ENCODE peak calls at places on chromosomes 7 and 10, in four cellular contexts. W is Peyer's patch, P is PC-3, K is SK-N-SH. V is an unnamed sample. For H3K36me3, the result is how much of the 10 kb centered on the place peaks cover.

GRCh38 chr10:117442521-117442920 is 67.3 kb upstream of the PDZD8 start:
- DNase-seq in W (no peak), K (no peak), P (no peak), V (no peak)

GRCh38 chr7:8035190-8035589 is 66.6 kb downstream of the GLCCI1 start:
- DNase-seq in W (no peak), P (no peak), K (no peak), V (no peak)

GRCh38 chr10:77834943-77835668 is 91.4 kb downstream of the DLG5 start:
- DNase-seq in P (no peak), K (no peak), W (no peak), V (no peak)

GRCh38 chr10:10256860-10257259 is 760.8 kb upstream of the CELF2 start:
- DNase-seq in P (no peak), K (no peak), W (no peak), V (no peak)

GRCh38 chr7:10845225-10845624 is 128.4 kb upstream of the PHF14 start:
- DNase-seq in P (no peak), W (no peak), K (no peak), V (no peak)

GRCh38 chr10:60465801-60466200 is 76.1 kb upstream of the ANK3 start:
- DNase-seq in W (no peak), K (no peak), P (peak), V (no peak)

GRCh38 chr10:99966306-99966705 is 43.4 kb downstream of the DNMBP start:
- DNase-seq in K (peak), W (no peak), P (peak), V (peak)

GRCh38 chr10:99612167-99612831 is 7.9 kb downstream of the SLC25A28 start:
- DNase-seq in W (no peak), P (peak), K (peak), V (no peak)

GRCh38 chr10:13859979-13860619 is 273.3 kb downstream of the PRPF18 start:
- DNase-seq in P (no peak), W (no peak), K (no peak), V (no peak)

GRCh38 chr10:118207470-118208007 is 134.6 kb downstream of the FAM204A start:
- DNase-seq in K (no peak), W (no peak), P (no peak), V (no peak)

GRCh38 chr7:79287976-79288375 is 165.5 kb downstream of the MAGI2 start:
- DNase-seq in K (no peak), P (no peak), W (no peak), V (no peak)

GRCh38 chr10:11165591-11166543 is 148.2 kb downstream of the CELF2 start:
- DNase-seq in W (peak), K (peak), P (no peak), V (no peak)

GRCh38 chr7:116772423-116772852 is 89.9 kb upstream of the CAPZA2 start:
- DNase-seq in K (no peak), W (no peak), P (peak), V (no peak)

GRCh38 chr7:24971333-24972165 is 8.4 kb downstream of the OSBPL3 start:
- DNase-seq in K (peak), P (peak), W (no peak), V (peak)

DNA sequence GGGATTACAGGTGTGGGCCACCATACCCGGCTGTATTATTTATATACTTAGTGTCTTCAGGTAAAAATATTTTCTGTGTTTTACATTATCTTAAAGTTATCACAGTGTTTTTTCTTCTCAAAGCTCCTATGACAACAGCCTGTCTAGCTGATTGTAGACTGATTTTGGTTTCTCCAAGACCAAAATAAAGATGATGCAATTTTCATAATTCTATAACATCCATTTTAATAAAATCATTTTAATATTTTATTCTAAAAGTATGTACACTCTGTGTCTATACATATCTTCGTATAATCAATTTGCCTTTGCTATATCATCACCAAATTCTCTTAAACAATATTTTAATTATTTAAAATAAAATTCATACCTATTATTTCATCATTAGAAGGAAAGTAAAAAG is 108.6 kb downstream of the TRIM24 start:
- DNase-seq in K (no peak), W (no peak), P (no peak), V (no peak)
- H3K36me3 ChIP-seq in K (half or more), W (under half), P (under half), V (half or more)

GRCh38 chr10:71429929-71430328 is 33.2 kb downstream of the CDH23 start:
- DNase-seq in K (peak), P (no peak), W (no peak), V (peak)
- TF ChIP-seq CTCF in K (peak), P (no peak), W (no peak), V (no peak)

GRCh38 chr7:71220210-71220695 is 88.3 kb downstream of the GALNT17 start:
- DNase-seq in P (no peak), W (no peak), K (no peak), V (no peak)
- H3K36me3 ChIP-seq in P (under half), W (under half), K (under half), V (under half)

GRCh38 chr10:107139237-107139636 is 25.3 kb downstream of the SORCS1 start:
- DNase-seq in K (no peak), W (no peak), P (no peak), V (no peak)

GRCh38 chr10:107148906-107149305 is 15.6 kb downstream of the SORCS1 start:
- DNase-seq in P (no peak), W (no peak), K (no peak), V (no peak)

GRCh38 chr10:107141539-107142061 is 22.9 kb downstream of the SORCS1 start:
- DNase-seq in K (no peak), P (no peak), W (no peak), V (no peak)

GRCh38 chr10:107144490-107144889 is 20.0 kb downstream of the SORCS1 start:
- DNase-seq in K (no peak), P (peak), W (no peak), V (no peak)
- TF ChIP-seq CTCF in K (no peak), P (no peak), W (no peak), V (no peak)

GRCh38 chr7:44971188-44971907 is 7.5 kb downstream of the MYO1G start:
- DNase-seq in K (peak), W (no peak), P (no peak), V (no peak)

GRCh38 chr7:44967571-44968446 is 11.0 kb downstream of the MYO1G start:
- DNase-seq in P (no peak), K (peak), W (no peak), V (no peak)

GRCh38 chr7:44969049-44969700 is 9.6 kb downstream of the MYO1G start:
- DNase-seq in W (no peak), K (peak), P (no peak), V (peak)

GRCh38 chr7:44970521-44971051 is 8.2 kb downstream of the MYO1G start:
- DNase-seq in P (no peak), K (peak), W (no peak), V (no peak)

GRCh38 chr7:44969701-44970494 is 8.9 kb downstream of the MYO1G start:
- DNase-seq in P (no peak), K (peak), W (no peak), V (peak)
- H3K36me3 ChIP-seq in P (under half), K (under half), W (under half), V (under half)

GRCh38 chr7:106041140-106041717 is 70.9 kb downstream of the SYPL1 start:
- DNase-seq in K (peak), W (no peak), P (peak), V (no peak)

GRCh38 chr7:106038916-106039315 is 73.2 kb downstream of the SYPL1 start:
- DNase-seq in P (no peak), K (no peak), W (no peak), V (no peak)

GRCh38 chr7:106037489-106038176 is 74.5 kb downstream of the SYPL1 start:
- DNase-seq in K (peak), P (no peak), W (no peak), V (no peak)

GRCh38 chr7:106038289-106038688 is 73.8 kb downstream of the SYPL1 start:
- DNase-seq in P (no peak), W (no peak), K (no peak), V (no peak)

GRCh38 chr7:106039486-106040060 is 72.5 kb downstream of the SYPL1 start:
- DNase-seq in W (no peak), P (no peak), K (no peak), V (no peak)
- TF ChIP-seq CTCF in W (no peak), P (no peak), K (no peak), V (no peak)

GRCh38 chr7:157402388-157402703 is 65.5 kb downstream of the DNAJB6 start:
- DNase-seq in K (peak), P (no peak), W (no peak), V (no peak)
- H3K36me3 ChIP-seq in K (under half), P (under half), W (under half), V (under half)

GRCh38 chr7:118918556-118918955 is 694.1 kb downstream of the ANKRD7 start:
- DNase-seq in K (peak), W (no peak), P (peak), V (no peak)
- TF ChIP-seq CTCF in K (peak), W (no peak), P (peak), V (peak)

V was measured in RWPE2.